ENCODE peak calls at places on chromosomes 6 and 20, in nine cellular contexts. W is right lobe of liver, G is IMR-90, L is hepatocyte, E is tibial artery, T is BE2C, C is MM.1S, H is tibial nerve, S is cardiac muscle cell. B is an unnamed sample.

GRCh38 chr6:132819405-132820145 is 5.2 kb downstream of the RPS12 start:
- DNase-seq in H (no peak), T (no peak), L (no peak), C (no peak), S (no peak), E (no peak), W (no peak), G (peak; percentile 51), B (no peak)

GRCh38 chr6:35302604-35303218 is 5.1 kb downstream of the DEF6 start:
- DNase-seq in W (no peak), G (peak; percentile 9), T (no peak), H (no peak), C (peak; percentile 94), L (peak; percentile 50), E (peak; percentile 40), S (peak; percentile 46), B (peak; percentile 94)

GRCh38 chr6:105713474-105714118 is 310.7 kb upstream of the PREP start:
- DNase-seq in L (no peak), G (peak; percentile 10), T (no peak), S (no peak), W (no peak), C (no peak), H (no peak), E (no peak), B (no peak)

GRCh38 chr6:2810092-2810671 is 31.5 kb downstream of the SERPINB1 start:
- DNase-seq in C (no peak), E (no peak), S (no peak), G (peak; percentile 17), L (peak; percentile 62), T (no peak), W (no peak), H (no peak), B (no peak)

GRCh38 chr20:47735412-47736400 is 49.6 kb downstream of the SULF2 start:
- DNase-seq in C (no peak), G (no peak), S (no peak), T (no peak), H (peak; percentile 45), W (peak; percentile 70), E (peak; percentile 40), L (no peak), B (peak; percentile 89)

GRCh38 chr20:48749437-48749836 is 78.4 kb downstream of the PREX1 start:
- DNase-seq in H (no peak), W (no peak), S (no peak), G (no peak), L (no peak), C (no peak), T (peak; percentile 36), E (no peak), B (no peak)

GRCh38 chr6:105045546-105045945 is 88.6 kb downstream of the LIN28B start:
- DNase-seq in T (no peak), W (no peak), E (no peak), C (no peak), S (no peak), H (no peak), L (no peak), G (peak; percentile 12), B (no peak)

GRCh38 chr6:143529095-143529494 is 17.6 kb upstream of the FUCA2 start:
- DNase-seq in C (no peak), L (peak; percentile 25), S (no peak), G (no peak), E (no peak), H (no peak), W (no peak), T (no peak), B (no peak)

GRCh38 chr6:84764332-84765049 is at the start of gene TBX18:
- DNase-seq in W (peak; percentile 64), S (peak; percentile 94), L (peak; percentile 95), T (peak; percentile 94), H (peak; percentile 97), G (peak; percentile 88), E (peak; percentile 98), C (no peak), B (peak; percentile 65)

GRCh38 chr6:98039876-98040605 is 757.0 kb upstream of the MMS22L start:
- DNase-seq in C (peak; percentile 6), W (no peak), G (peak; percentile 0), H (no peak), L (peak; percentile 15), E (no peak), T (no peak), S (peak; percentile 32), B (no peak)

GRCh38 chr6:151084275-151084674 is 155.5 kb upstream of the AKAP12 start:
- DNase-seq in E (no peak), H (no peak), L (no peak), W (no peak), C (no peak), S (no peak), G (no peak), T (no peak), B (no peak)

GRCh38 chr20:46122071-46122470 is 4.0 kb downstream of the CD40 start:
- DNase-seq in G (peak; percentile 59), H (no peak), C (no peak), T (no peak), W (no peak), S (no peak), E (no peak), L (no peak), B (no peak)

GRCh38 chr6:118202517-118202916 is 295.5 kb downstream of the SLC35F1 start:
- DNase-seq in C (no peak), L (no peak), E (no peak), W (no peak), T (no peak), S (no peak), H (no peak), G (no peak), B (no peak)
- H3K4me1 ChIP-seq in C (no peaks in the 10 kb centered on the region), L (no peaks in the 10 kb centered on the region), E (no peaks in the 10 kb centered on the region), W (no peaks in the 10 kb centered on the region), T (no peaks in the 10 kb centered on the region), S (no peaks in the 10 kb centered on the region), H (no peaks in the 10 kb centered on the region), G (no peaks in the 10 kb centered on the region), B (no peaks in the 10 kb centered on the region)

GRCh38 chr20:37518606-37519507 is 2.2 kb upstream of the NNAT start:
- DNase-seq in E (peak; percentile 38), H (no peak), T (no peak), W (peak; percentile 84), C (no peak), S (no peak), G (no peak), L (no peak), B (no peak)

GRCh38 chr20:37519508-37520416 is 1.3 kb upstream of the NNAT start:
- DNase-seq in C (no peak), S (peak; percentile 33), L (no peak), E (no peak), G (no peak), W (no peak), H (no peak), T (peak; percentile 64), B (no peak)

GRCh38 chr20:37521091-37521771 is at the start of gene NNAT:
- DNase-seq in E (no peak), L (no peak), T (no peak), H (no peak), S (no peak), W (no peak), C (no peak), G (no peak), B (no peak)

GRCh38 chr20:37522258-37523011 is 1.4 kb downstream of the NNAT start:
- DNase-seq in H (no peak), W (no peak), L (no peak), G (peak; percentile 35), C (no peak), T (peak; percentile 53), S (peak; percentile 56), E (no peak), B (peak; percentile 74)

GRCh38 chr20:37520417-37520751 is 666 bp upstream of the NNAT start:
- DNase-seq in W (no peak), G (no peak), H (no peak), E (no peak), C (no peak), S (no peak), T (no peak), L (no peak), B (no peak)
- H3K36me3 ChIP-seq in W (no peaks in the 10 kb centered on the region), G (peaks cover 13% of the 10 kb centered on the region), H (peaks cover 44% of the 10 kb centered on the region), E (peaks cover 29% of the 10 kb centered on the region), C (no peaks in the 10 kb centered on the region), S (no peaks in the 10 kb centered on the region), T (peaks cover 19% of the 10 kb centered on the region), L (no peaks in the 10 kb centered on the region), B (peaks cover 70% of the 10 kb centered on the region)

GRCh38 chr6:108163267-108163643 is 2.6 kb upstream of the NR2E1 start:
- DNase-seq in L (no peak), S (no peak), T (no peak), E (no peak), W (no peak), H (no peak), G (no peak), C (no peak), B (no peak)
- H3K4me1 ChIP-seq in L (peaks cover 35% of the 10 kb centered on the region), S (peaks cover 14% of the 10 kb centered on the region), T (no peaks in the 10 kb centered on the region), E (peaks cover 27% of the 10 kb centered on the region), W (no peaks in the 10 kb centered on the region), H (peaks cover 31% of the 10 kb centered on the region), G (no peaks in the 10 kb centered on the region), C (no peaks in the 10 kb centered on the region), B (peaks cover 51% of the 10 kb centered on the region)

DNA sequence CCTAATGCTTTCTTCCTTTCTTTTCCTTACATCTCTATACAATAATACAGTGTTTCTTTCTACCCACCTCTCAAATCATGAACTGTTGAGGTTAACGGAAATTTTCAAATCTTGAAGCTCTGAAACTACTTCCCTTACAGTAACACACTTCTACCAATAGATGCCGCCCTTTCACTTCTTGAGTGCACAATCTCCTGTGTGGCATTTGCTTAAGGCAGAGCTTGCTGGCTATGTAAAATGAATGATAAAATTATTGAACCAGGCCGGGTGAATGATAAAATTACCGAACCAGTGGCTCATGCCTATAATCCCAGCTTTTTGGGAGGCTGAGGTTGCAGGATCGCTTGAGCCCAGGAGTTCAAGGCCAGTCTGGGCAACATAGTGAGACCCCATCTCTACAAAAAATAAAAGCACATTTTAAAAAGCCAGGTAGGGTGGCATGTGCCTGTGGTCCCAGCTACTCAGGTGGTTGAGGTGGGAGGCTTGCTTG is 56.8 kb downstream of the KCNS1 start:
- DNase-seq in G (peak; percentile 86), T (peak; percentile 54), E (no peak), S (peak; percentile 79), H (peak; percentile 30), L (peak; percentile 86), W (no peak), C (peak; percentile 85), B (no peak)
- H3K36me3 ChIP-seq in G (no peaks in the 10 kb centered on the region), T (no peaks in the 10 kb centered on the region), E (no peaks in the 10 kb centered on the region), S (no peaks in the 10 kb centered on the region), H (no peaks in the 10 kb centered on the region), L (no peaks in the 10 kb centered on the region), W (no peaks in the 10 kb centered on the region), C (peaks cover 3% of the 10 kb centered on the region), B (peaks cover 12% of the 10 kb centered on the region)

GRCh38 chr6:149331043-149331807 is 13.7 kb downstream of the TAB2 start:
- DNase-seq in C (no peak), S (no peak), G (peak; percentile 73), L (no peak), H (no peak), E (no peak), T (no peak), W (no peak), B (no peak)
- H3K4me1 ChIP-seq in C (no peaks in the 10 kb centered on the region), S (peaks cover 69% of the 10 kb centered on the region), G (peaks cover 12% of the 10 kb centered on the region), L (peaks cover 44% of the 10 kb centered on the region), H (peaks cover 65% of the 10 kb centered on the region), E (peaks cover 15% of the 10 kb centered on the region), T (no peaks in the 10 kb centered on the region), W (peaks cover 8% of the 10 kb centered on the region), B (peaks cover 85% of the 10 kb centered on the region)

B was measured in spleen.